ENCODE peak calls at places on chromosome 1, in nine cellular contexts. One of them, this sample, is unnamed.

GRCh38 chr1:47934243-47934805 is 62.9 kb downstream of the TRABD2B start:
- DNase-seq in kidney: peak
- DNase-seq in putamen: no peak
- DNase-seq in ecto neural progenitor cell: no peak
- DNase-seq in GM10248: no peak
- DNase-seq in cardiac muscle cell: peak
- DNase-seq in activated T-cell treated with anti-CD3 and anti-CD28 coated beads for 1 hour: no peak
- DNase-seq in NCI-H1092 treated with DMSO at 0.1 percent for 48 hours: no peak
- DNase-seq in left cardiac atrium: peak
- DNase-seq in this sample: peak

GRCh38 chr1:37892151-37893047 is 33.0 kb upstream of the MTF1 start:
- DNase-seq in activated T-cell treated with anti-CD3 and anti-CD28 coated beads for 1 hour: no peak
- DNase-seq in cardiac muscle cell: peak
- DNase-seq in ecto neural progenitor cell: no peak
- DNase-seq in putamen: no peak
- DNase-seq in GM10248: no peak
- DNase-seq in kidney: no peak
- DNase-seq in NCI-H1092 treated with DMSO at 0.1 percent for 48 hours: no peak
- DNase-seq in left cardiac atrium: no peak
- DNase-seq in this sample: peak

GRCh38 chr1:210496063-210496462 is 167.4 kb downstream of the HHAT start:
- DNase-seq in putamen: peak
- DNase-seq in NCI-H1092 treated with DMSO at 0.1 percent for 48 hours: no peak
- DNase-seq in left cardiac atrium: peak
- DNase-seq in ecto neural progenitor cell: no peak
- DNase-seq in kidney: no peak
- DNase-seq in activated T-cell treated with anti-CD3 and anti-CD28 coated beads for 1 hour: no peak
- DNase-seq in cardiac muscle cell: peak
- DNase-seq in GM10248: no peak
- DNase-seq in this sample: peak

GRCh38 chr1:53410100-53410541 is 49.1 kb upstream of the DMRTB1 start:
- DNase-seq in activated T-cell treated with anti-CD3 and anti-CD28 coated beads for 1 hour: no peak
- DNase-seq in NCI-H1092 treated with DMSO at 0.1 percent for 48 hours: no peak
- DNase-seq in putamen: no peak
- DNase-seq in kidney: no peak
- DNase-seq in ecto neural progenitor cell: peak
- DNase-seq in GM10248: no peak
- DNase-seq in left cardiac atrium: no peak
- DNase-seq in cardiac muscle cell: no peak
- DNase-seq in this sample: peak

GRCh38 chr1:205183676-205184335 is 27.7 kb downstream of the DSTYK start:
- DNase-seq in GM10248: no peak
- DNase-seq in cardiac muscle cell: peak
- DNase-seq in putamen: no peak
- DNase-seq in ecto neural progenitor cell: no peak
- DNase-seq in activated T-cell treated with anti-CD3 and anti-CD28 coated beads for 1 hour: no peak
- DNase-seq in NCI-H1092 treated with DMSO at 0.1 percent for 48 hours: no peak
- DNase-seq in kidney: no peak
- DNase-seq in left cardiac atrium: no peak
- DNase-seq in this sample: peak

GRCh38 chr1:185400057-185400456 is 83.0 kb upstream of the IVNS1ABP start:
- DNase-seq in NCI-H1092 treated with DMSO at 0.1 percent for 48 hours: no peak
- DNase-seq in GM10248: no peak
- DNase-seq in ecto neural progenitor cell: no peak
- DNase-seq in activated T-cell treated with anti-CD3 and anti-CD28 coated beads for 1 hour: no peak
- DNase-seq in kidney: no peak
- DNase-seq in putamen: no peak
- DNase-seq in left cardiac atrium: no peak
- DNase-seq in cardiac muscle cell: peak
- DNase-seq in this sample: no peak

GRCh38 chr1:23341829-23342697 is 2.0 kb downstream of the HNRNPR start:
- DNase-seq in GM10248: no peak
- DNase-seq in activated T-cell treated with anti-CD3 and anti-CD28 coated beads for 1 hour: no peak
- DNase-seq in kidney: no peak
- DNase-seq in NCI-H1092 treated with DMSO at 0.1 percent for 48 hours: no peak
- DNase-seq in ecto neural progenitor cell: no peak
- DNase-seq in cardiac muscle cell: peak
- DNase-seq in putamen: no peak
- DNase-seq in left cardiac atrium: no peak
- DNase-seq in this sample: no peak

GRCh38 chr1:115156826-115157468 is 67.6 kb upstream of the TSPAN2 start:
- DNase-seq in GM10248: no peak
- DNase-seq in kidney: no peak
- DNase-seq in activated T-cell treated with anti-CD3 and anti-CD28 coated beads for 1 hour: no peak
- DNase-seq in left cardiac atrium: no peak
- DNase-seq in putamen: no peak
- DNase-seq in cardiac muscle cell: no peak
- DNase-seq in ecto neural progenitor cell: no peak
- DNase-seq in NCI-H1092 treated with DMSO at 0.1 percent for 48 hours: no peak
- DNase-seq in this sample: no peak